ENCODE peak calls at places on chromosomes 2 and 18, in seven cellular contexts. W is activated CD4-positive, alpha-beta T cell treated with anti-CD3 and anti-CD28 coated beads, Interleukin-2, amount 50 U/mL, for 48 hours; B is GM20000; N is activated CD8-positive, alpha-beta memory T cell treated with anti-CD3 and anti-CD28 coated beads for 1 hour; V is activated naive CD8-positive, alpha-beta T cell treated with anti-CD3 and anti-CD28 coated beads, Interleukin-2, amount 50 U/mL, for 24 hours; L is endothelial cell; Y is adrenal gland. O is an unnamed sample.

GRCh38 chr18:48408727-48409590 is at the start of gene ZBTB7C:
- DNase-seq in W (peak; percentile 22), B (peak; percentile 62), N (no peak), V (peak; percentile 9), L (peak; percentile 38), Y (peak; percentile 70), O (no peak)

GRCh38 chr2:193539188-193539587 is 1344.5 kb upstream of the TMEFF2 start:
- DNase-seq in W (no peak), B (peak; percentile 13), N (no peak), V (no peak), L (no peak), Y (no peak), O (peak; percentile 28)

GRCh38 chr2:49351531-49351930 is 197.2 kb upstream of the FSHR start:
- DNase-seq in W (no peak), B (no peak), N (no peak), V (no peak), L (no peak), Y (no peak), O (no peak)

GRCh38 chr2:178256382-178257053 is 62.2 kb downstream of the OSBPL6 start:
- DNase-seq in W (no peak), B (no peak), N (no peak), V (no peak), L (no peak), Y (no peak), O (no peak)

GRCh38 chr2:55888941-55889340 is 34.6 kb downstream of the EFEMP1 start:
- DNase-seq in W (no peak), B (no peak), N (no peak), V (no peak), L (no peak), Y (no peak), O (no peak)

GRCh38 chr2:238475034-238475433 is 48.3 kb downstream of the ASB1 start:
- DNase-seq in W (no peak), B (no peak), N (no peak), V (no peak), L (no peak), Y (no peak), O (no peak)

GRCh38 chr18:48833701-48834394 is 116.9 kb downstream of the SMAD7 start:
- DNase-seq in W (peak; percentile 80), B (peak; percentile 84), N (no peak), V (peak; percentile 78), L (no peak), Y (no peak), O (peak; percentile 82)

GRCh38 chr18:63472380-63472779 is 4.4 kb upstream of the SERPINB5 start:
- DNase-seq in W (no peak), B (no peak), N (no peak), V (no peak), L (no peak), Y (no peak), O (no peak)

GRCh38 chr2:65456074-65456473 is 23.7 kb upstream of the SPRED2 start:
- DNase-seq in W (no peak), B (no peak), N (no peak), V (no peak), L (no peak), Y (no peak), O (no peak)

O was measured in GM10248.